ENCODE peak calls at places on chromosomes 5 and 9, in four cellular contexts. C, Z, Q and E are unnamed samples.

GRCh38 chr9:89869774-89870173 is 265.0 kb downstream of the GADD45G start:
- DNase-seq in C (no peak), Z (no peak), Q (no peak), E (no peak)

GRCh38 chr9:3794005-3794404 is 268.2 kb upstream of the RFX3 start:
- DNase-seq in C (no peak), Z (peak; percentile 43), Q (no peak), E (no peak)

GRCh38 chr9:132774886-132775285 is 103.2 kb downstream of the AK8 start:
- DNase-seq in C (no peak), Z (no peak), Q (no peak), E (no peak)

GRCh38 chr9:14215614-14216013 is 98.3 kb downstream of the NFIB start:
- DNase-seq in C (peak; percentile 43), Z (no peak), Q (no peak), E (no peak)

GRCh38 chr9:5425006-5425628 is 12.6 kb downstream of the PLGRKT start:
- DNase-seq in C (peak; percentile 47), Z (peak; percentile 37), Q (no peak), E (no peak)

GRCh38 chr5:157972579-157972978 is 113.6 kb upstream of the CLINT1 start:
- DNase-seq in C (no peak), Z (no peak), Q (no peak), E (no peak)

GRCh38 chr5:174831985-174832384 is 107.6 kb downstream of the MSX2 start:
- DNase-seq in C (no peak), Z (no peak), Q (no peak), E (no peak)

GRCh38 chr9:76101945-76102344 is 211.5 kb downstream of the PCSK5 start:
- DNase-seq in C (no peak), Z (no peak), Q (no peak), E (no peak)

GRCh38 chr9:91185193-91185886 is 176.4 kb downstream of the AUH start:
- DNase-seq in C (no peak), Z (no peak), Q (no peak), E (no peak)

GRCh38 chr9:132126837-132127236 is 35.0 kb upstream of the NTNG2 start:
- DNase-seq in C (peak; percentile 1), Z (no peak), Q (no peak), E (no peak)

GRCh38 chr5:96051401-96051830 is 89.8 kb upstream of the ELL2 start:
- DNase-seq in C (no peak), Z (no peak), Q (no peak), E (no peak)

GRCh38 chr9:6410653-6411052 is 2.3 kb upstream of the UHRF2 start:
- DNase-seq in C (no peak), Z (no peak), Q (no peak), E (no peak)

GRCh38 chr9:93493949-93494348 is 40.6 kb upstream of the FAM120AOS start:
- DNase-seq in C (no peak), Z (no peak), Q (no peak), E (no peak)

GRCh38 chr5:24477958-24478357 is 166.8 kb downstream of the CDH10 start:
- DNase-seq in C (no peak), Z (no peak), Q (no peak), E (no peak)

GRCh38 chr5:179923422-179923821 is 15.7 kb upstream of the TBC1D9B start:
- DNase-seq in C (no peak), Z (no peak), Q (no peak), E (no peak)

GRCh38 chr9:91640428-91640827 is 216.8 kb upstream of the NFIL3 start:
- DNase-seq in C (no peak), Z (no peak), Q (no peak), E (no peak)

GRCh38 chr5:75277463-75277862 is 40.8 kb upstream of the ANKRD31 start:
- DNase-seq in C (no peak), Z (peak; percentile 82), Q (no peak), E (no peak)

GRCh38 chr5:73692166-73692640 is 66.2 kb downstream of the ARHGEF28 start:
- DNase-seq in C (peak; percentile 89), Z (no peak), Q (no peak), E (no peak)

GRCh38 chr9:125929846-125930245 is 182.7 kb downstream of the PBX3 start:
- DNase-seq in C (no peak), Z (no peak), Q (no peak), E (no peak)

GRCh38 chr5:55218966-55219365 is 8.1 kb downstream of the MCIDAS start:
- DNase-seq in C (no peak), Z (peak; percentile 72), Q (no peak), E (no peak)

GRCh38 chr9:129027224-129027684 is 877 bp downstream of the SH3GLB2 start:
- DNase-seq in C (no peak), Z (no peak), Q (no peak), E (no peak)

GRCh38 chr9:88852794-88853193 is 138.5 kb upstream of the S1PR3 start:
- DNase-seq in C (peak; percentile 99), Z (no peak), Q (no peak), E (no peak)

GRCh38 chr9:106956971-106957370 is 94.0 kb downstream of the ZNF462 start:
- DNase-seq in C (peak; percentile 91), Z (no peak), Q (no peak), E (no peak)

GRCh38 chr9:129580211-129580915 is 40.5 kb downstream of the C9orf50 start:
- DNase-seq in C (no peak), Z (no peak), Q (no peak), E (no peak)

GRCh38 chr5:19978466-19978865 is 9.5 kb downstream of the CDH18 start:
- DNase-seq in C (no peak), Z (no peak), Q (no peak), E (no peak)

GRCh38 chr5:6638236-6638635 is 5.0 kb downstream of the SRD5A1 start:
- DNase-seq in C (peak; percentile 48), Z (no peak), Q (no peak), E (no peak)

GRCh38 chr5:150188146-150188842 is 1.6 kb upstream of the SLC6A7 start:
- DNase-seq in C (no peak), Z (no peak), Q (no peak), E (no peak)

GRCh38 chr9:91316093-91316492 is 45.6 kb downstream of the AUH start:
- DNase-seq in C (no peak), Z (no peak), Q (no peak), E (no peak)

GRCh38 chr5:180335614-180336233 is 17.4 kb downstream of the GFPT2 start:
- DNase-seq in C (no peak), Z (no peak), Q (no peak), E (no peak)

GRCh38 chr9:89808076-89808701 is 203.4 kb downstream of the GADD45G start:
- DNase-seq in C (no peak), Z (no peak), Q (no peak), E (no peak)

GRCh38 chr9:121474225-121474947 is 25.3 kb downstream of the GGTA1 start:
- DNase-seq in C (no peak), Z (no peak), Q (no peak), E (no peak)

GRCh38 chr9:129889461-129889935 is 54.2 kb downstream of the USP20 start:
- DNase-seq in C (no peak), Z (no peak), Q (no peak), E (no peak)

GRCh38 chr5:8650197-8650596 is 781.2 kb downstream of the MTRR start:
- DNase-seq in C (no peak), Z (no peak), Q (no peak), E (no peak)

GRCh38 chr9:27787941-27788340 is 214.7 kb upstream of the C9orf72 start:
- DNase-seq in C (no peak), Z (no peak), Q (no peak), E (no peak)

GRCh38 chr5:79802404-79802803 is 112.8 kb downstream of the CMYA5 start:
- DNase-seq in C (no peak), Z (no peak), Q (no peak), E (no peak)

GRCh38 chr9:69180670-69181069 is 6.6 kb downstream of the TJP2 start:
- DNase-seq in C (peak; percentile 97), Z (no peak), Q (peak; percentile 35), E (peak; percentile 80)

GRCh38 chr9:127971357-127972315 is 9.2 kb downstream of the EEIG1 start:
- DNase-seq in C (no peak), Z (no peak), Q (no peak), E (no peak)